ENCODE peak calls at places on chromosomes 12 and 14, in five cellular contexts. P is psoas muscle, F is neuronal stem cell, R is tibial artery, D is mucosa of descending colon. O is an unnamed sample.

GRCh38 chr12:54439521-54440255 is 20.6 kb upstream of the ITGA5 start:
- DNase-seq in D (no peak), P (no peak), F (no peak), R (no peak), O (peak; percentile 16)

GRCh38 chr12:50050410-50051280 is 6.8 kb upstream of the ASIC1 start:
- DNase-seq in P (peak; percentile 85), D (no peak), R (peak; percentile 83), F (no peak), O (peak; percentile 73)

GRCh38 chr14:95484296-95484695 is 32.2 kb downstream of the SYNE3 start:
- DNase-seq in R (no peak), P (no peak), D (no peak), F (no peak), O (no peak)

GRCh38 chr12:124397807-124398577 is 103.1 kb downstream of the RFLNA start:
- DNase-seq in F (no peak), P (peak; percentile 82), D (peak; percentile 76), R (peak; percentile 66), O (no peak)

GRCh38 chr12:116459921-116460666 is 99.1 kb upstream of the MAP1LC3B2 start:
- DNase-seq in P (no peak), D (peak; percentile 28), F (no peak), R (no peak), O (no peak)

GRCh38 chr12:104063712-104064030 is 660 bp upstream of the HCFC2 start:
- DNase-seq in D (no peak), F (no peak), P (no peak), R (peak; percentile 32), O (no peak)

GRCh38 chr12:3928538-3929220 is 55.5 kb upstream of the PARP11 start:
- DNase-seq in P (no peak), F (no peak), D (no peak), R (no peak), O (no peak)

GRCh38 chr12:57224973-57225679 is 4.4 kb upstream of the SHMT2 start:
- DNase-seq in F (no peak), P (no peak), D (peak; percentile 69), R (no peak), O (peak; percentile 61)

GRCh38 chr14:21768116-21768874 is 94.7 kb upstream of the OR4E1 start:
- DNase-seq in R (no peak), F (peak; percentile 42), D (peak; percentile 8), P (no peak), O (no peak)

GRCh38 chr12:14545144-14546124 is 22.2 kb downstream of the PLBD1 start:
- DNase-seq in F (no peak), R (no peak), D (no peak), P (no peak), O (no peak)

GRCh38 chr12:70948976-70949336 is 28.4 kb upstream of the PTPRR start:
- DNase-seq in F (no peak), P (no peak), R (peak; percentile 51), D (peak; percentile 9), O (no peak)

GRCh38 chr12:121165316-121165715 is 32.6 kb downstream of the P2RX7 start:
- DNase-seq in P (no peak), D (no peak), F (no peak), R (no peak), O (no peak)

GRCh38 chr12:95571369-95571768 is 20.1 kb upstream of the USP44 start:
- DNase-seq in P (no peak), F (no peak), D (no peak), R (no peak), O (no peak)

GRCh38 chr14:21556378-21557083 is 23.3 kb downstream of the OR10G3 start:
- DNase-seq in R (no peak), F (no peak), D (no peak), P (no peak), O (no peak)

GRCh38 chr14:32525591-32525990 is 196.5 kb downstream of the AKAP6 start:
- DNase-seq in R (no peak), P (no peak), D (no peak), F (no peak), O (no peak)

GRCh38 chr12:53193040-53193439 is 12.3 kb upstream of the CSAD start:
- DNase-seq in P (no peak), R (no peak), D (no peak), F (no peak), O (no peak)

GRCh38 chr12:5248230-5248629 is 183.7 kb upstream of the NTF3 start:
- DNase-seq in F (no peak), P (no peak), D (no peak), R (no peak), O (no peak)

GRCh38 chr14:101193845-101194355 is 290.4 kb upstream of the RTL1 start:
- DNase-seq in R (no peak), P (no peak), F (no peak), D (no peak), O (no peak)

GRCh38 chr14:91606851-91607250 is 96.7 kb upstream of the PPP4R3A start:
- DNase-seq in P (no peak), R (no peak), D (no peak), F (no peak), O (no peak)

GRCh38 chr14:50666772-50667490 is 1.2 kb downstream of the SAV1 start:
- DNase-seq in R (peak; percentile 42), D (peak; percentile 49), F (peak; percentile 30), P (no peak), O (no peak)

GRCh38 chr14:99875421-99875820 is 82.2 kb downstream of the EML1 start:
- DNase-seq in D (no peak), R (no peak), F (no peak), P (no peak), O (no peak)

GRCh38 chr14:72801841-72802587 is 91.9 kb downstream of the DPF3 start:
- DNase-seq in R (no peak), F (no peak), P (no peak), D (no peak), O (no peak)

GRCh38 chr12:93300611-93301021 is 77.1 kb upstream of the NUDT4 start:
- DNase-seq in D (no peak), R (no peak), P (no peak), F (no peak), O (peak; percentile 26)

GRCh38 chr14:105204206-105204930 is 23.3 kb upstream of the NUDT14 start:
- DNase-seq in R (no peak), F (no peak), D (peak; percentile 63), P (peak; percentile 77), O (peak; percentile 77)

DNA sequence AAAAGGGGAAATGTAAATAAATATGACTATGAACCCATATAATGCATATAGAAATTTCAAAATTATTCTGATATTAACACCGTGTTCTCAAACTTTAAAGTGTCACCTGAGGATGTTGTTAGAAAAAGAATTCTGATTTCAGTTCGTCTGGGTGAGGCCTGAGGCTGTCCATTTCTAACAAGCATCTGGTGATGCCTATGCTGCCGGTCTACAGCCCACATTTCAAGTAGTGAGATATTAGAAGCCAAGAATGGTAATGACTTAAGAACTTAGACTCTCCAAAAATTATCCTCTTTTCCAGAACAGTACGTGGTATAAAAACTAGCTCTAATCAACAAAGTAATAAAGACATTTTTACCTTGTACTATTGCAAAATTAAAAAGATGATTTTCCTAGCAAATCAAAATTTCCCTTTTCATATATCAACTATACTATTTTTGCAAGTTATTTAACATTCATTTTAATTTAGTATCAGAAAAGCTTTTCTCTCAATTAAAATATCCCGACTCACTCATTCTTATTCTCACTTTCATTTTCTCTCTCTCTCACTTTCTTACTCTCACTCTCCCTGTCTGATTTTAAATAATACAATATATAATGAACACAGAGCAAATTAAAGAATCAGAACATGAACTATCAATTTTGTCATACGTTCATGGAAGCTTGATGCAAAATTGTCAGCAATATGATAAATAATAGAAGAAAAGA is 35.0 kb downstream of the PIK3C2G start:
- DNase-seq in D (no peak), F (no peak), P (no peak), R (no peak), O (no peak)
- H3K4me3 ChIP-seq in D (no peak overlapping the region), F (no peak overlapping the region), P (peak overlapping the region; percentile 17), R (peak overlapping the region; percentile 4), O (peak overlapping the region; percentile 26)

DNA sequence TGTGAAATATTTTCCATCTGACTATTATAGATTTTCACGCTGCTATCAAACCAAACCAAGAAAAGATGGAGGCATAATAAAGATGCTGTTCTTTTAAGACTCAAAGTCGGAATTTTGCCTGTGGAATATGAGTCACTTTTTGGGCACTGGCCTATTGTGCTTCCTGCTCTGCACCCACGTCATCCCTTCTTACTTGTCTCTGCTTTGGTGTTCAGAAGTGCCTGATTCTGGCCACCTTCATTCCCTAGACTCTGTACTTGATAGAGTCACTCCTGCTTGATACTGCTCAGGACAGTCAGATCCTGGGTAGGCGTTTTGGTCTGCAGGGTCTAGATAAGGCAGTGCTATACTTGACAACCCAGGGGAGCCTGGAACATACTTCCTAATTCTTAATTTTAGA is 1.9 kb downstream of the LRRK2 start:
- DNase-seq in R (peak; percentile 76), P (peak; percentile 44), D (peak; percentile 30), F (no peak), O (peak; percentile 62)
- H3K4me3 ChIP-seq in R (peak overlapping the region; percentile 81), P (peak overlapping the region; percentile 82), D (no peak overlapping the region), F (no peak overlapping the region), O (no peak overlapping the region)

DNA sequence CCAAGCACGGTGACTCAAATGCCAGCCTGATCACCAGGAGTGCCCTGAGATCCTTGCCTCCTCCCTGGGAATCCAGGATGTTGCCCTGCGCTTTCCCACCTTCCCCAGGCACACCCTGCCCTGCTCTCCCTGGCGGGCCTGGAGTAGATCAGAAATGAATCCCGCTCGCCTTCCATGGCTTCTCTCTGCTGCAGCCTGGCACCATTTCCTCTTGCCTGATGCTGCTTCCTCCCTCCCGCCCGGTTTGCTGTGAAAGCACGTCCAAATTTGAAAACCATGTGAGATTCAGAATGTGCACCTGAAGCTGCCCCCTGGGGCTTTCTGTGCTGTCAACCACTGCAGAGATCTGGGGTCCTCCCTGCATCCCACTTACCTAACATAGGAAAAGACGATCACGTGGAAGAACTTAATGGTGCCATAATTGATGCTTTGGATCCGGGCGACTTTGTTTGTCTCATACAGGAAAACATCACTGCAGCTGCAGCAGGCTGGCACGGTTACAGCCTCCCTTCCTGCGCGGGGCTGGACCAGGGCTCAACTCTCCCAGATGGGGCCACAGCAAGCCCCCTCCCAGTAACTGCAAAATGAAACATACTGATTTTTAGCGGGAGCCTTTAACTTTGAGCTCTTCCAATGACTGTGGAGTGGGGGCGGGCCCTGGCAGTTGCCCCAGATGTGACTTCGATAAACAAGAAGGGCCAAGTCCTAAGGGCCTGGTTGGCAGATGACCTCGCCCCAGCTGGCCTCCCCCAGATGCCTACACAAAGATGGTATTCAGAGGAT is 24.9 kb upstream of the C12orf76 start:
- DNase-seq in R (peak; percentile 34), P (peak; percentile 64), D (peak; percentile 38), F (no peak), O (peak; percentile 10)
- H3K4me3 ChIP-seq in R (peak overlapping the region; percentile 35), P (peak overlapping the region; percentile 55), D (no peak overlapping the region), F (no peak overlapping the region), O (peak overlapping the region; percentile 51)

GRCh38 chr12:113971392-113971791 is 5.3 kb upstream of the RBM19 start:
- DNase-seq in R (no peak), D (no peak), F (no peak), P (no peak), O (no peak)

GRCh38 chr12:113974006-113974405 is 7.9 kb upstream of the RBM19 start:
- DNase-seq in D (no peak), R (no peak), F (no peak), P (no peak), O (no peak)

GRCh38 chr12:113978080-113978479 is 12.0 kb upstream of the RBM19 start:
- DNase-seq in F (no peak), R (no peak), P (no peak), D (no peak), O (no peak)

GRCh38 chr12:113967368-113967767 is 1.2 kb upstream of the RBM19 start:
- DNase-seq in R (no peak), P (no peak), F (no peak), D (no peak), O (no peak)

GRCh38 chr12:113973109-113973904 is 7.2 kb upstream of the RBM19 start:
- DNase-seq in D (no peak), R (no peak), F (no peak), P (no peak), O (no peak)
- H3K4me3 ChIP-seq in D (no peak overlapping the region), R (no peak overlapping the region), F (no peak overlapping the region), P (no peak overlapping the region), O (no peak overlapping the region)